ENCODE peak calls at places on chromosome 11, in eight cellular contexts. I, E, R, M, O, Q, T and H are unnamed samples.

GRCh38 chr11:35274909-35275807 is 136.2 kb downstream of the CD44 start:
- DNase-seq in R (no peak), Q (no peak), E (no peak), O (no peak), M (peak; percentile 49), T (no peak), I (peak; percentile 79), H (no peak)

GRCh38 chr11:1847006-1847735 is 5.7 kb upstream of the LSP1 start:
- DNase-seq in E (no peak), Q (peak; percentile 78), R (no peak), O (no peak), I (no peak), M (no peak), T (no peak), H (no peak)

GRCh38 chr11:130431337-130431773 is 2.9 kb upstream of the ADAMTS8 start:
- DNase-seq in O (no peak), E (peak; percentile 89), I (peak; percentile 72), Q (peak; percentile 83), R (peak; percentile 73), M (peak; percentile 89), T (peak; percentile 75), H (peak; percentile 60)

GRCh38 chr11:12540075-12540685 is 134.0 kb upstream of the TEAD1 start:
- DNase-seq in M (no peak), Q (no peak), O (peak; percentile 46), I (no peak), E (no peak), T (peak; percentile 67), R (no peak), H (no peak)

GRCh38 chr11:122817121-122817520 is 21.2 kb upstream of the CRTAM start:
- DNase-seq in Q (no peak), O (no peak), I (no peak), T (peak; percentile 34), R (no peak), E (no peak), M (no peak), H (no peak)

GRCh38 chr11:9344046-9344680 is 29.8 kb upstream of the TMEM41B start:
- DNase-seq in R (no peak), M (no peak), O (no peak), E (no peak), I (no peak), Q (no peak), T (no peak), H (no peak)

GRCh38 chr11:34243620-34244493 is 114.0 kb downstream of the ABTB2 start:
- DNase-seq in I (peak; percentile 52), O (no peak), E (peak; percentile 89), Q (no peak), R (no peak), M (no peak), T (peak; percentile 51), H (no peak)

GRCh38 chr11:1120532-1121342 is 37.0 kb upstream of the MUC5AC start:
- DNase-seq in O (peak; percentile 84), T (no peak), M (peak; percentile 13), R (no peak), Q (peak; percentile 69), I (no peak), E (peak; percentile 25), H (no peak)

GRCh38 chr11:101063706-101064105 is 65.9 kb downstream of the PGR start:
- DNase-seq in E (no peak), M (no peak), T (no peak), O (no peak), Q (no peak), I (no peak), R (no peak), H (no peak)

GRCh38 chr11:118621071-118621815 is 13.8 kb downstream of the PHLDB1 start:
- DNase-seq in M (peak; percentile 91), E (peak; percentile 97), I (peak; percentile 73), Q (peak; percentile 87), R (peak; percentile 77), O (peak; percentile 95), T (peak; percentile 79), H (no peak)

GRCh38 chr11:109864834-109865557 is 228.2 kb upstream of the ZC3H12C start:
- DNase-seq in I (no peak), O (no peak), M (no peak), R (no peak), Q (no peak), E (no peak), T (peak; percentile 71), H (no peak)

GRCh38 chr11:67160872-67161783 is 42.1 kb downstream of the KDM2A start:
- DNase-seq in O (no peak), Q (no peak), I (no peak), M (no peak), E (no peak), T (peak; percentile 69), R (no peak), H (no peak)

GRCh38 chr11:115503083-115503885 is 931 bp downstream of the CADM1 start:
- DNase-seq in Q (peak; percentile 81), O (peak; percentile 85), I (peak; percentile 87), M (peak; percentile 64), E (peak; percentile 81), R (peak; percentile 28), T (no peak), H (no peak)

GRCh38 chr11:83836883-83837654 is 550.9 kb upstream of the CCDC90B start:
- DNase-seq in Q (no peak), O (no peak), T (peak; percentile 54), E (peak; percentile 61), M (peak; percentile 57), I (peak; percentile 27), R (no peak), H (no peak)

GRCh38 chr11:130211781-130212401 is 52.3 kb downstream of the ST14 start:
- DNase-seq in Q (peak; percentile 77), T (no peak), R (no peak), M (peak; percentile 9), O (peak; percentile 83), E (peak; percentile 39), I (no peak), H (no peak)

GRCh38 chr11:104873252-104873651 is 25.0 kb downstream of the CASP12 start:
- DNase-seq in O (no peak), Q (no peak), E (no peak), M (no peak), T (no peak), I (no peak), R (no peak), H (no peak)
- TF ChIP-seq CTCF in O (no peak), Q (no peak), E (no peak), M (no peak), T (peak; percentile 8), I (no peak), R (no peak), H (no peak)

GRCh38 chr11:47716692-47717091 is 1.5 kb upstream of the AGBL2 start:
- DNase-seq in T (no peak), R (no peak), I (no peak), E (no peak), Q (no peak), M (no peak), O (peak; percentile 53), H (no peak)
- TF ChIP-seq CTCF in T (no peak), R (no peak), I (no peak), E (peak; percentile 8), Q (no peak), M (no peak), O (no peak), H (no peak)

GRCh38 chr11:104370478-104370877 is 206.5 kb upstream of the PDGFD start:
- DNase-seq in I (no peak), Q (no peak), T (no peak), E (no peak), R (no peak), M (no peak), O (no peak), H (no peak)
- TF ChIP-seq CTCF in I (no peak), Q (no peak), T (no peak), E (no peak), R (no peak), M (no peak), O (no peak), H (no peak)

GRCh38 chr11:18171377-18172000 is 1.1 kb upstream of the MRGPRX4 start:
- DNase-seq in I (peak; percentile 47), O (no peak), R (no peak), T (peak; percentile 16), M (peak; percentile 66), Q (no peak), E (peak; percentile 44), H (no peak)
- TF ChIP-seq CTCF in I (peak; percentile 61), O (peak; percentile 72), R (peak; percentile 47), T (peak; percentile 62), M (peak; percentile 54), Q (no peak), E (peak; percentile 86), H (peak; percentile 39)

GRCh38 chr11:64100782-64101358 is 65.0 kb downstream of the MACROD1 start:
- DNase-seq in T (no peak), E (no peak), O (no peak), M (no peak), Q (no peak), I (no peak), R (no peak), H (no peak)

GRCh38 chr11:64102005-64102738 is 63.7 kb downstream of the MACROD1 start:
- DNase-seq in O (no peak), Q (no peak), T (peak; percentile 16), E (no peak), M (no peak), I (no peak), R (no peak), H (no peak)

GRCh38 chr11:64101461-64101860 is 64.5 kb downstream of the MACROD1 start:
- DNase-seq in O (no peak), Q (no peak), M (no peak), I (no peak), T (peak; percentile 13), R (no peak), E (no peak), H (no peak)

GRCh38 chr11:64099436-64099835 is 63.7 kb downstream of the FLRT1 start:
- DNase-seq in R (no peak), O (no peak), T (no peak), M (no peak), E (no peak), I (no peak), Q (no peak), H (no peak)

DNA sequence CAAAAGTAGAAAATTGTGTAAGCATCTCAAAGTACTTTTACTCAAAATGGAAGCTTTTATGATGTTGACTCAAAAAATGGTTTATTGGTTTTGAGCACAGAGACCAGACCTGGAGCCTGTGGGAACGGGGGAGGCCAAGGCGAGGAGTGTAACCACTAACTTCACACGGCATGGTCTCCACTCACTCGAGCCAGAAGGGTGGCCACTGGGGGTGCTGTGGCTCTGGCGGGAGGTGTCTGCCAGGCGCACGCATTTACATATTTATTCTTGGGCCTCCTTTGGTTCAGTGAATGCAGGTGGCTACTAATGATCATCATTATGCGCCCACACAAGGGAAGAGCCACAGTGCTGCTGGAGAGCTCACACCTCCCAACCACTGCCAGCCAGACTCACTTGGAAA is 64.6 kb downstream of the FLRT1 start:
- DNase-seq in I (no peak), O (no peak), E (no peak), T (no peak), Q (no peak), M (no peak), R (no peak), H (no peak)
- TF ChIP-seq CTCF in I (no peak), O (no peak), E (peak; percentile 47), T (no peak), Q (no peak), M (no peak), R (no peak), H (no peak)